ENCODE peak calls at places on chromosomes 3 and 15, in four cellular contexts. Q is mesendoderm, C is IMR-90, R is H1. Y is an unnamed sample.

GRCh38 chr3:184126006-184126405 is 9.2 kb upstream of the EIF2B5 start:
- DNase-seq in Q (no peak), R (no peak), C (peak; percentile 34), Y (no peak)

GRCh38 chr3:134883697-134884385 is 88.8 kb downstream of the EPHB1 start:
- DNase-seq in Q (no peak), C (no peak), R (no peak), Y (no peak)

GRCh38 chr15:81293728-81294500 is 30.0 kb downstream of the STARD5 start:
- DNase-seq in Q (no peak), R (no peak), C (no peak), Y (no peak)

GRCh38 chr15:49906976-49907375 is 212.1 kb downstream of the ATP8B4 start:
- DNase-seq in R (no peak), C (no peak), Q (no peak), Y (no peak)

GRCh38 chr3:4732974-4733373 is 239.8 kb downstream of the ITPR1 start:
- DNase-seq in C (no peak), Q (no peak), R (peak; percentile 51), Y (peak; percentile 40)

GRCh38 chr15:83379574-83379973 is 67.6 kb upstream of the SH3GL3 start:
- DNase-seq in C (no peak), Q (peak; percentile 59), R (no peak), Y (peak; percentile 39)

GRCh38 chr3:127970966-127971592 is 56.0 kb downstream of the KBTBD12 start:
- DNase-seq in C (peak; percentile 60), R (no peak), Q (peak; percentile 65), Y (peak; percentile 45)

GRCh38 chr3:45560270-45561020 is 34.1 kb upstream of the LIMD1 start:
- DNase-seq in Q (no peak), R (no peak), C (peak; percentile 42), Y (no peak)

GRCh38 chr3:13574798-13575451 is 26.0 kb downstream of the FBLN2 start:
- DNase-seq in R (no peak), C (peak; percentile 18), Q (peak; percentile 78), Y (no peak)

GRCh38 chr15:78104566-78105500 is 12.5 kb downstream of the SH2D7 start:
- DNase-seq in R (no peak), C (no peak), Q (no peak), Y (no peak)

GRCh38 chr3:141682007-141682406 is 56.1 kb upstream of the RNF7 start:
- DNase-seq in R (no peak), C (no peak), Q (peak; percentile 26), Y (no peak)

GRCh38 chr15:42721016-42721415 is 15.9 kb downstream of the CDAN1 start:
- DNase-seq in C (no peak), R (no peak), Q (no peak), Y (no peak)

GRCh38 chr3:192449036-192449435 is 278.3 kb downstream of the FGF12 start:
- DNase-seq in C (no peak), R (no peak), Q (peak; percentile 25), Y (no peak)

GRCh38 chr3:104564045-104564643 is 802.6 kb upstream of the ALCAM start:
- DNase-seq in C (peak; percentile 52), Q (peak; percentile 75), R (peak; percentile 77), Y (peak; percentile 28)

GRCh38 chr15:82051664-82052063 is 5.8 kb upstream of the MEX3B start:
- DNase-seq in C (peak; percentile 73), R (no peak), Q (no peak), Y (no peak)

GRCh38 chr3:70273492-70273891 is 38.9 kb downstream of the MDFIC2 start:
- DNase-seq in R (no peak), Q (no peak), C (peak; percentile 2), Y (no peak)

GRCh38 chr3:127011270-127011992 is 28.5 kb downstream of the PLXNA1 start:
- DNase-seq in C (peak; percentile 31), Q (peak; percentile 51), R (no peak), Y (no peak)

GRCh38 chr3:112619295-112619694 is 21.6 kb downstream of the CCDC80 start:
- DNase-seq in R (no peak), Q (no peak), C (peak; percentile 51), Y (no peak)

GRCh38 chr15:73142802-73143762 is 90.8 kb downstream of the NEO1 start:
- DNase-seq in C (no peak), Q (no peak), R (no peak), Y (no peak)

GRCh38 chr3:140432176-140432753 is 245.6 kb upstream of the TRIM42 start:
- DNase-seq in R (peak; percentile 17), Q (peak; percentile 21), C (no peak), Y (no peak)

GRCh38 chr15:88334436-88334835 is 77.9 kb upstream of the NTRK3 start:
- DNase-seq in Q (peak; percentile 33), C (peak; percentile 13), R (no peak), Y (no peak)

GRCh38 chr15:39442898-39443297 is 138.0 kb upstream of the THBS1 start:
- DNase-seq in Q (no peak), C (no peak), R (no peak), Y (no peak)

GRCh38 chr3:189909573-189909972 is 211.1 kb downstream of the P3H2 start:
- DNase-seq in Q (no peak), R (no peak), C (no peak), Y (no peak)

GRCh38 chr3:189909139-189909538 is 211.6 kb downstream of the P3H2 start:
- DNase-seq in R (no peak), C (no peak), Q (no peak), Y (no peak)

GRCh38 chr3:189911001-189911400 is 209.7 kb downstream of the P3H2 start:
- DNase-seq in R (no peak), C (no peak), Q (no peak), Y (no peak)

GRCh38 chr3:189914799-189915198 is 205.9 kb downstream of the P3H2 start:
- DNase-seq in C (peak; percentile 96), R (no peak), Q (no peak), Y (no peak)
- H3K56ac ChIP-seq in C (no peak overlapping the region), R (no peak overlapping the region), Q (no peak overlapping the region), Y (no peak overlapping the region)

DNA sequence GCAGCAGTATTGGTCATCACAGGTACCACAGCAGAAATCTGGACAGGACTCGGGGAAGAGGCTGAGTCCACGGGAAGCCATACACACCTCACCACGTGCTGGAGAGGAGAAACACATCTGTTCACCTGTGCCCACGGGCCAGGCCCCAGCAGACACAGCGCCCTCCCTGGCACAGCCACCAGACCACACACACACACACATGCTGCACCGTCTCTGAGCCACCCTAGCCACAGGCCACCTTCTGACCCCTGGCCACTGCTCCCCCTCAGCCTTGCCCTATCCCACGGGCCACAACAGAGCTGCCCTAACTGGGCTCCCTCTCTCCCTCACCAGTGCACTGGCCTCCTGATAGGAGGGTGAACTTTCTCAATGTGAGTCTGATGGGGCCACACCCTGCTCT is 2.8 kb downstream of the SHISA5 start:
- DNase-seq in Q (no peak), C (no peak), R (peak; percentile 42), Y (no peak)
- H4K5ac ChIP-seq in Q (no peak overlapping the region), C (no peak overlapping the region), R (no peak overlapping the region), Y (no peak overlapping the region)

DNA sequence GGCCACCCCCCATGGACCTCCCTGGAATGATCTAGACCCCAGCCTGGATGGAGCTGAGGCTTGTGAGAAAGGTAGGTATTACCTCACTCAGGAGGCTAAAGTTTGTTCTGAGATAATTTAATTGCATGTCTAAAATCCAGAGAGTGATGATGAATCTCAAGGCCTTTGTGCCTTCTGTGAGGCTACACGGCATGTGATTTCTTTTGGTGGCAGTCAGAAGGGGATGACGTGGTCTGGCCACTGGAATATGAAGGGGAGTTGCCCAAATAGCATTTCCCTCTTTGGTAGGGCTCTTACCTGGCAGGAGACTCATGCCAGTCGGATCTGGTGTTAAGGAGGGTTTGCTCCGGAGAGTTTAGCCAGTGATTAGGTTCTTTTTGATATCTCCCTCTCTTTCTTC is 2.5 kb downstream of the BAHD1 start:
- DNase-seq in C (no peak), Q (no peak), R (no peak), Y (no peak)
- H3K56ac ChIP-seq in C (no peak overlapping the region), Q (peak overlapping the region; percentile 78), R (no peak overlapping the region), Y (no peak overlapping the region)

GRCh38 chr3:15108869-15109268 is 9.9 kb upstream of the RBSN start:
- DNase-seq in R (no peak), C (no peak), Q (no peak), Y (no peak)

GRCh38 chr3:15107075-15107947 is 8.4 kb upstream of the RBSN start:
- DNase-seq in C (no peak), Q (peak; percentile 41), R (no peak), Y (no peak)

GRCh38 chr3:15108082-15108545 is 9.2 kb upstream of the RBSN start:
- DNase-seq in R (peak; percentile 91), C (peak; percentile 69), Q (peak; percentile 83), Y (peak; percentile 88)

GRCh38 chr3:15113468-15113867 is 14.5 kb upstream of the RBSN start:
- DNase-seq in Q (no peak), R (no peak), C (no peak), Y (no peak)

DNA sequence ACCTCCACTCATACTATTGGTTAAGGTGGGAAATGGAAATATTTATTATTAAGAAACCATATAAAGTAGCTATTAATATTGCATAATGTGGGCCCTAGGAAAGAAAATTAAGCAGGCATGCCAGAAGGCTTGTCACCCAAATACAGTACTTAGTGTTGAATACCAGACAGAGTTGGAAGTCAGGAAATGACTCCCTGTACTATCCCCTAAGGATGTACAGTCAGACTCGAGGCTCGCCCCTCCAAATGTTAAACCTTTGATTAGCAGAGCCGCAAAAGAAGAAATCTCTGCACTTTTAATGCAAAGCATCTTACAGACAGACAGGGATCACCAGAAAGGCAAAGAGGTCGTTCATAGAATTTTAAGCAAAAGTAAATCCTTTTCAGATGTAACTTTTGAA is 11.3 kb upstream of the RBSN start:
- DNase-seq in C (no peak), R (no peak), Q (no peak), Y (no peak)
- H4K5ac ChIP-seq in C (no peak overlapping the region), R (no peak overlapping the region), Q (no peak overlapping the region), Y (no peak overlapping the region)

DNA sequence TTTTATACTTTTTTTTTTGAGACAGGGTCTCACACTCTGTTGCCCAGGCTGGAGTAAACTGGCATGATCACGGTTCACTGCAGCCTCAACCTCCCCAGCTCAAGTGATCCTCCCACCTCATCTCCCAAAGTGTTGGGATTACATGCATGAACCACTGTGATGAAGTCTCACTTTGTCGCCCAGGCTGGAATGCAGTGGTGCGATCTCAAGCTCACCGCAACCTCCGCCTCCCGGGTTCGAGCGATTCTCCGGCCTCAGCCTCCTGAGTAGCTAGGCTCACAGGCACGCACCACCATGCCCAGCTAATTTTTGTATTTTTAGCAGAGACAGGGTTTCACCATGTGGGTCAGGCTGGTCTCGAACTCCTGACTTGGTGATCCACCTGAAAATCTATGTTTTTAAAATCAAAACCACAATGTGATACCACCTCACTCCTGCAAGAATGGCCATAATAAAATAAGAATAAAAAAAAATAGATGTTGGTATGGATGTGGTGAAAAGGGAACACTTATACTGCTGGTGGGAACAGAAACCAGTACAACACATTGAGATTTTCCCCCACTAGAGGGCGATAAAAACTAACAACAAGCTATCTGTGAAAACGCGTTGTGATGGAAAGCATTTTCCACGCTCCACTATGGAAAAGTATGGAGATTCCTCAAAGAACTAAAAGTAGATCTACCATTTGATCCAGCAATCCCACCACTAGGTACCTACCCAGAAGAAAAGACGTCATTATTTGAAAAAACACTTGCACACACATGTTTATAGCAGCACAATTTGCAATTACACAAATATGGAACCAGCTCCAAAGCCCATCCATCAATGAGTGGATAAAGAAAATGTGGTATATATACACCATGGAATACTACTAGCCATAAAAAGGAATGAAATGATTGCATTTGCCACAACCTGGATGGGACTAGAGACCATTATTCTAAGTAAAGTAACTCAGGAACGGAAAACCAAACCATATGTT is 26.8 kb upstream of the OCA2 start:
- DNase-seq in R (no peak), Q (peak; percentile 53), C (peak; percentile 64), Y (no peak)
- H3K56ac ChIP-seq in R (no peak overlapping the region), Q (no peak overlapping the region), C (no peak overlapping the region), Y (no peak overlapping the region)

Y was measured in H9.